ENCODE peak calls at places on chromosomes 2 and 18, in seven cellular contexts. I is SK-N-SH, H is GM04504, K is fibroblast of mammary gland, S is AG09319, J is mesenchymal stem cell, A is G401. E is an unnamed sample.

GRCh38 chr2:64329848-64330247 is 124.1 kb upstream of the LGALSL start:
- DNase-seq in H (no peak), S (no peak), K (peak; percentile 45), A (no peak), I (no peak), J (peak; percentile 34), E (no peak)

GRCh38 chr18:44464401-44465185 is 216.1 kb upstream of the SETBP1 start:
- DNase-seq in I (no peak), H (peak; percentile 10), J (peak; percentile 3), A (no peak), S (no peak), K (peak; percentile 76), E (no peak)

GRCh38 chr2:45275235-45275805 is 266.1 kb upstream of the SIX2 start:
- DNase-seq in K (peak; percentile 38), J (peak; percentile 46), H (no peak), I (no peak), A (no peak), S (no peak), E (no peak)

GRCh38 chr2:72220170-72220569 is 72.5 kb upstream of the CYP26B1 start:
- DNase-seq in I (peak; percentile 24), A (no peak), J (no peak), K (peak; percentile 20), H (no peak), S (no peak), E (no peak)

GRCh38 chr2:136154384-136154783 is 36.4 kb upstream of the CXCR4 start:
- DNase-seq in H (no peak), K (no peak), A (no peak), J (no peak), S (no peak), I (no peak), E (no peak)

GRCh38 chr2:168699834-168700417 is 102.5 kb upstream of the NOSTRIN start:
- DNase-seq in A (peak; percentile 53), J (peak; percentile 73), I (peak; percentile 33), K (peak; percentile 78), H (peak; percentile 45), S (peak; percentile 41), E (peak; percentile 67)

GRCh38 chr2:173048901-173049661 is 26.6 kb upstream of the MAP3K20 start:
- DNase-seq in K (peak; percentile 100), J (peak; percentile 97), S (peak; percentile 85), A (peak; percentile 9), H (peak; percentile 93), I (no peak), E (peak; percentile 91)

GRCh38 chr2:190415251-190415650 is 7.1 kb downstream of the MFSD6 start:
- DNase-seq in S (no peak), A (no peak), J (no peak), I (no peak), K (no peak), H (no peak), E (no peak)

GRCh38 chr2:32931945-32932709 is 14.6 kb upstream of the LTBP1 start:
- DNase-seq in A (no peak), S (no peak), I (no peak), J (no peak), H (no peak), K (no peak), E (no peak)

GRCh38 chr2:162636206-162636728 is 202.3 kb downstream of the KCNH7 start:
- DNase-seq in J (no peak), I (no peak), K (no peak), S (no peak), H (no peak), A (peak; percentile 85), E (no peak)

GRCh38 chr2:37629529-37629928 is 41.9 kb downstream of the CDC42EP3 start:
- DNase-seq in J (no peak), I (no peak), S (no peak), K (peak; percentile 92), H (no peak), A (no peak), E (no peak)

GRCh38 chr18:62723666-62724281 is 8.4 kb downstream of the PHLPP1 start:
- DNase-seq in A (no peak), K (no peak), H (no peak), S (no peak), I (no peak), J (no peak), E (no peak)

GRCh38 chr18:39434223-39434622 is 1868.6 kb upstream of the CELF4 start:
- DNase-seq in A (peak; percentile 23), S (no peak), H (no peak), K (peak; percentile 38), I (no peak), J (no peak), E (no peak)

GRCh38 chr2:209591021-209591420 is 167.2 kb downstream of the MAP2 start:
- DNase-seq in J (no peak), I (no peak), A (no peak), H (no peak), S (no peak), K (no peak), E (no peak)

GRCh38 chr2:45821558-45822271 is 170.2 kb downstream of the PRKCE start:
- DNase-seq in H (no peak), I (no peak), J (peak; percentile 15), A (peak; percentile 54), S (no peak), K (peak; percentile 87), E (no peak)

GRCh38 chr2:207296265-207296948 is 130.7 kb upstream of the KLF7 start:
- DNase-seq in A (no peak), I (no peak), J (no peak), H (no peak), K (no peak), S (no peak), E (no peak)

GRCh38 chr2:28394331-28394877 is 1.7 kb downstream of the FOSL2 start:
- DNase-seq in S (peak; percentile 45), J (peak; percentile 78), H (no peak), K (peak; percentile 47), A (peak; percentile 50), I (no peak), E (no peak)

GRCh38 chr2:218327451-218327850 is 29.2 kb upstream of the CATIP start:
- DNase-seq in S (no peak), H (no peak), J (no peak), K (no peak), A (no peak), I (no peak), E (no peak)

GRCh38 chr2:204177977-204178522 is 241.5 kb downstream of the ICOS start:
- DNase-seq in S (no peak), A (peak; percentile 8), J (peak; percentile 3), I (no peak), H (no peak), K (peak; percentile 27), E (no peak)

GRCh38 chr18:10406172-10406663 is 48.2 kb upstream of the APCDD1 start:
- DNase-seq in A (peak; percentile 29), K (no peak), I (no peak), J (no peak), S (no peak), H (no peak), E (no peak)

GRCh38 chr2:60515751-60516226 is 37.7 kb downstream of the BCL11A start:
- DNase-seq in A (no peak), H (peak; percentile 56), J (peak; percentile 71), K (peak; percentile 46), I (no peak), S (no peak), E (peak; percentile 66)

GRCh38 chr2:207223051-207223450 is 57.3 kb upstream of the KLF7 start:
- DNase-seq in S (no peak), J (peak; percentile 88), I (no peak), A (no peak), H (peak; percentile 42), K (peak; percentile 78), E (no peak)

GRCh38 chr2:185828326-185828725 is 89.7 kb downstream of the FSIP2 start:
- DNase-seq in A (no peak), I (no peak), J (no peak), S (no peak), K (no peak), H (no peak), E (no peak)

GRCh38 chr2:235901243-235901642 is 266.9 kb downstream of the GBX2 start:
- DNase-seq in I (no peak), A (no peak), K (no peak), S (no peak), J (peak; percentile 6), H (no peak), E (no peak)

GRCh38 chr2:70942900-70943871 is 7.5 kb downstream of the ATP6V1B1 start:
- DNase-seq in A (no peak), S (no peak), K (peak; percentile 34), I (peak; percentile 73), H (no peak), J (no peak), E (peak; percentile 11)

GRCh38 chr2:117977696-117978095 is 36.2 kb downstream of the CCDC93 start:
- DNase-seq in K (no peak), A (no peak), S (no peak), H (no peak), I (no peak), J (no peak), E (no peak)

GRCh38 chr18:48419268-48420022 is 10.3 kb upstream of the ZBTB7C start:
- DNase-seq in J (no peak), K (no peak), I (no peak), A (no peak), S (no peak), H (no peak), E (no peak)

GRCh38 chr2:104703669-104704068 is 150.2 kb upstream of the POU3F3 start:
- DNase-seq in A (no peak), K (no peak), S (no peak), I (no peak), J (no peak), H (no peak), E (no peak)

GRCh38 chr18:76568726-76569125 is 73.7 kb upstream of the ZNF516 start:
- DNase-seq in H (no peak), K (no peak), S (no peak), A (no peak), I (no peak), J (no peak), E (no peak)

GRCh38 chr2:119371111-119371510 is 4.3 kb downstream of the DBI start:
- DNase-seq in A (peak; percentile 72), J (no peak), S (no peak), I (no peak), K (no peak), H (no peak), E (no peak)